ENCODE peak calls at places on chromosomes 5 and 9, in five cellular contexts. D is lower lobe of right lung, H is NT2/D1, B is mammary epithelial cell, K is PC-3. V is an unnamed sample. For H3K4me1, the result is how much of the 10 kb centered on the place peaks cover.

GRCh38 chr5:139888368-139888767 is 92.8 kb downstream of the PSD2 start:
- DNase-seq in D (no peak), B (no peak), H (no peak), K (no peak), V (no peak)

GRCh38 chr9:104553261-104553660 is 15.7 kb upstream of the OR13C8 start:
- DNase-seq in K (peak), B (no peak), H (no peak), D (no peak), V (no peak)

GRCh38 chr9:37650873-37651768 is at the start of gene FRMPD1:
- DNase-seq in D (peak), B (peak), K (peak), H (peak), V (peak)

GRCh38 chr9:92974696-92975451 is 27.6 kb downstream of the FGD3 start:
- DNase-seq in K (peak), H (no peak), D (no peak), B (no peak), V (no peak)

GRCh38 chr5:134114886-134115805 is 665 bp downstream of the TCF7 start:
- DNase-seq in K (no peak), D (no peak), H (no peak), B (no peak), V (no peak)

GRCh38 chr5:179437341-179438001 is 92.2 kb upstream of the ADAMTS2 start:
- DNase-seq in B (no peak), H (no peak), K (no peak), D (peak), V (no peak)

GRCh38 chr5:77133061-77133758 is 46.1 kb upstream of the ZBED3 start:
- DNase-seq in D (no peak), K (peak), B (peak), H (no peak), V (peak)

GRCh38 chr9:99820330-99821186 is 1.1 kb upstream of the NR4A3 start:
- DNase-seq in K (peak), D (peak), B (peak), H (no peak), V (peak)

GRCh38 chr9:92920437-92920836 is 26.9 kb upstream of the FGD3 start:
- DNase-seq in B (no peak), H (no peak), K (no peak), D (no peak), V (no peak)

GRCh38 chr9:130298663-130299279 is 33.2 kb downstream of the HMCN2 start:
- DNase-seq in K (peak), B (no peak), D (peak), H (peak), V (no peak)

GRCh38 chr5:27706832-27707231 is 668.4 kb upstream of the CDH9 start:
- DNase-seq in K (peak), B (peak), D (no peak), H (no peak), V (no peak)

GRCh38 chr5:173819521-173819920 is 68.6 kb upstream of the CPEB4 start:
- DNase-seq in K (no peak), B (no peak), H (no peak), D (no peak), V (no peak)

GRCh38 chr5:76831108-76831447 is 12.2 kb downstream of the F2RL1 start:
- DNase-seq in D (no peak), B (peak), K (peak), H (no peak), V (peak)

GRCh38 chr9:127916665-127917581 is at the start of gene ST6GALNAC4:
- DNase-seq in D (peak), H (peak), B (peak), K (peak), V (peak)

GRCh38 chr5:135211083-135211790 is 177.2 kb upstream of the PITX1 start:
- DNase-seq in B (no peak), K (no peak), H (no peak), D (no peak), V (no peak)

GRCh38 chr9:15873573-15874177 is 320.8 kb downstream of the CCDC171 start:
- DNase-seq in K (peak), D (no peak), B (peak), H (peak), V (peak)

GRCh38 chr5:148817606-148818005 is 8.8 kb upstream of the ADRB2 start:
- DNase-seq in B (no peak), K (no peak), D (no peak), H (no peak), V (no peak)

GRCh38 chr5:139061274-139061673 is 136.9 kb downstream of the SIL1 start:
- DNase-seq in D (peak), K (peak), H (no peak), B (peak), V (peak)

GRCh38 chr9:81183763-81184162 is 505.6 kb downstream of the TLE1 start:
- DNase-seq in H (no peak), K (peak), B (no peak), D (no peak), V (no peak)

GRCh38 chr5:113117543-113118110 is 141.0 kb downstream of the DCP2 start:
- DNase-seq in K (no peak), H (no peak), D (no peak), B (peak), V (no peak)

GRCh38 chr5:72234265-72234700 is 85.8 kb downstream of the MRPS27 start:
- DNase-seq in H (no peak), B (peak), D (no peak), K (peak), V (peak)

GRCh38 chr9:27470291-27470805 is 53.7 kb upstream of the IFNK start:
- DNase-seq in D (no peak), H (no peak), B (no peak), K (no peak), V (no peak)

GRCh38 chr9:130144703-130145102 is 27.5 kb upstream of the NCS1 start:
- DNase-seq in H (no peak), B (no peak), D (no peak), K (no peak), V (no peak)

GRCh38 chr5:140207250-140207954 is 32.4 kb downstream of the CYSTM1 start:
- DNase-seq in B (no peak), H (no peak), K (no peak), D (no peak), V (no peak)

DNA sequence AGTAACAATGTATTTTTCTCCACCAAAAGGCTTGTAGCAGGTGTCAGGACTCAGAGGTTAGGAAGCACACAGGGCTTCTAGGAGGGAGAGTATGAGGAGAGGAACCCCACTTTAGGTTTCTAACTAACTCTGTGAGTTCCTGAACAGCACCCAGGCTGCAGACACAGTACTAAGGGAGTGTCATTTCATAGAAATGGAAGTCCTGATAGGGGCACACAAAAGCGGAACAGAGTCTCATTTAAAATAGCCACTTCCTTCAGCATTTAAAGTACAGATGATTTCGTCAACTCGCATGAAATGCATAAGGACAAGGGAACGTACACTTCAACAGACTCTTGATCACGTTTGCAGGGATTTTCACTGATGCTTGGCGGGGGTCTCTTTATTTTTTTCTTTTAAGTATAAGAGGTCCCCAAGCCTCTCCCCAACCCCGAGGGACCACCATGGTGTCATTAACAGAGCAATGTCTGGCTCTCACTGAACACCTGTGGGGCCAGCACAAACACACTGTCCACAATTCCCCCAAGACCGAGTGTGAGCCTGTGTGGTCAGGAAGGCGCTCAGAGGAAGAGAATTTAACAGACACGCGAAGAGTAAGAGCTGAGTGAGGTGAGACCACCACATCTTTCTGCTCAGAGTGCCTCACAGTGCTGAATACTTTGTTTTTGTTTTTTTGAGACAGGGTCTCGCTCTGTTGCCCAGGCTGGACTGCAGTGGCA is 82.3 kb downstream of the SECISBP2 start:
- DNase-seq in H (no peak), D (no peak), B (no peak), K (no peak), V (no peak)
- H3K4me1 ChIP-seq in H (under half), D (under half), B (under half), K (under half), V (under half)

DNA sequence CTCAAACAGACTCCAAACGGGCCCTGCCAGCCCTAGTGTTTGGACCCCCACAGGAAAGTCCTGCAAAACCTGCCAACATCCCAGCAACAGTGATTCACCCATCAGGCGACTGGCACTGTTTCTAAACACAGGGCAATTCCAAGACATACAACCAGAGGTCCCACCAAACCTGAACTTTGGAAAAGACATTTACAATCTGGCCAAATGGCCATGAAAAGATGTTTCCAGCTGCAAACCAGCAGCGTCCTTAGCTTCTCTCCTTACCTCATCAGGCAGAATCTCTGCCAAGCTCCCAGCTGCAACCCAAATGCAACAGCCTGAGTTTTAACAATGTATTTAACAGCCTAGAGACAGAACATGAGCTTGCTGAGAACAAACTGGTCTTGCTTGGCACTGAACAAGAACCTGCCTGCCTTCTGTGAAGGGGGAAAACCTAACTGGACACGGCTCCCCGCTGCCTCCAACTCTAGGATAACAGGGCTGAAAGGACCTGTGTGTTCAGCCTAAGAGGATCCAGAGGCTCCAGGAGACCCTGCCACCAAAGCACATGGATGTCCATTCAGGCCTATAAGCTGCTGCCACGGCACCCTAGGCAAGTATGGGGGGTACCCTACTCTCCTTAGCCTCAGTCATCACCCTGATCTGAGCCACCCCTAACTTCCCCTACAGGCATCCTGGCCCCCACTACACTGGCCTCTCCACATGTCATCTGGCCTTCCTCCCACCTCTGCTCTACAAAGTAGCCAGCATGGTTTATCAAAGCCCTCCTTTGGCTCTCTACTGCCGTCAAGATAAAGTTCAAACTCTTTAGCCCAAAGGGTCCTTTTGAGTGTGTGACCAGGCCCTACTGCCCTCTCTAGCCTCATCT is 5.6 kb downstream of the P4HA2 start:
- DNase-seq in D (no peak), H (no peak), K (no peak), B (no peak), V (peak)
- H3K4me1 ChIP-seq in D (under half), H (under half), K (under half), B (half or more), V (under half)

GRCh38 chr5:143003328-143003636 is 233.1 kb downstream of the ARHGAP26 start:
- DNase-seq in B (no peak), K (no peak), D (no peak), H (no peak), V (no peak)
- H3K4me1 ChIP-seq in B (under half), K (under half), D (half or more), H (under half), V (under half)

DNA sequence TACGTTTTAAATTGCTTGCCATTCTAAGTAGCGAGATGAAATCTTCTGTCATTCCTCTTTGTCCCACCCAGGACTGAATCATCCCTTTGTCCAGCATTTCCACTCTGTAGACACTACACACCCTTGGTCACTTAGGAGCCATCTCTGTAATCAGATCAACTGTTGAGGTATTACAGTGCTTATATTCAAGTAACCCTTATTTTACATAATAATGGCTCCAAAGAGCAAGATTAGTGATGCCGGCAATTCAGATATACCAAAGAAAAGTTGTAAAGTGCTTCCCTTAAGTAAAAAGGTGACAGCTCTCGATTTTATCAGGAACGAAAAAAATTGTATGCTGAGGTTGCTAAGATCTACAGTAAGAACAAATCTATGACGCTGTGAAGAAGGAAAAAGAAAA is 60.3 kb downstream of the TRIM36 start:
- DNase-seq in D (no peak), K (no peak), B (no peak), H (no peak), V (no peak)
- H3K4me1 ChIP-seq in D (under half), K (under half), B (under half), H (under half), V (under half)

DNA sequence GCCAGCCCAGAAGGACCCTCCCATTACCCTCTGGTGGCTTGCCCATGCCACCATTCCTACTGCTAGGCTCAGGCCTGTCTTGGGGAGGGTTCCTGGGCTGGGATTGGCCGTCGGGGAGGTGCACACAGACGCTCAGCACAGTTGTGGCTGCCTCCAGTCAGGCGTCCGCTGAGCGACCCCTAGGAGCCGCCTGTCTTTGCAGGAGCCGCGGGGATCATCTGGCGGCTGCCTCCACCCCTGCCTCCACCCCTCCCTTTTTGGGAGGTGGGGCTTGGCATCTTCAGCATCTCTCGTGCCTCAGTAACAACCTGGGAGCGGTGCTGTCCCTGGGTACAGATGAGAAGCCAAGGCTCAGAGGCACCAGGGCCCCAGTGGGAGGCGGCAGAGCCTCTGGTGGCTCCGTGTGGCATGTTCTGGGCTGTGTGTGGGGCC is 39.6 kb downstream of the RXRA start:
- DNase-seq in H (no peak), K (no peak), B (peak), D (no peak), V (no peak)
- H3K4me1 ChIP-seq in H (under half), K (under half), B (under half), D (half or more), V (under half)

GRCh38 chr9:6239694-6240093 is 24.1 kb downstream of the IL33 start:
- DNase-seq in B (no peak), D (no peak), K (no peak), H (no peak), V (no peak)
- H3K4me1 ChIP-seq in B (under half), D (under half), K (under half), H (under half), V (under half)

GRCh38 chr5:38536968-38537367 is 19.5 kb downstream of the LIFR start:
- DNase-seq in B (no peak), H (no peak), K (no peak), D (no peak), V (no peak)
- H3K4me1 ChIP-seq in B (under half), H (under half), K (under half), D (half or more), V (under half)

GRCh38 chr5:170329524-170329923 is 31.9 kb upstream of the LCP2 start:
- DNase-seq in B (no peak), H (no peak), K (no peak), D (no peak), V (no peak)
- H3K4me1 ChIP-seq in B (under half), H (under half), K (under half), D (under half), V (under half)

GRCh38 chr5:142962172-142962528 is 192.0 kb downstream of the ARHGAP26 start:
- DNase-seq in K (peak), D (no peak), B (no peak), H (no peak), V (no peak)
- H3K4me1 ChIP-seq in K (under half), D (under half), B (under half), H (under half), V (under half)

V was measured in endothelial cell of umbilical vein.